ENCODE peak calls at places on chromosomes 3 and 15, in four cellular contexts. X is GM04504, G is dermis blood vessel endothelial cell, Z is KBM-7. J is an unnamed sample.

GRCh38 chr3:136624894-136625815 is 127.0 kb downstream of the STAG1 start:
- DNase-seq in X (no peak), G (peak), Z (no peak), J (no peak)

GRCh38 chr3:112327371-112327951 is 5.5 kb upstream of the CD200 start:
- DNase-seq in X (peak), G (peak), Z (peak), J (peak)

GRCh38 chr3:48247401-48247807 is 6.5 kb downstream of the ZNF589 start:
- DNase-seq in X (peak), G (peak), Z (peak), J (peak)

GRCh38 chr3:46717447-46718231 is at the start of gene PRSS50:
- DNase-seq in X (no peak), G (no peak), Z (no peak), J (no peak)

GRCh38 chr3:12871404-12871983 is 30.1 kb upstream of the RPL32 start:
- DNase-seq in X (no peak), G (no peak), Z (no peak), J (no peak)

GRCh38 chr3:115784739-115785571 is 161.6 kb downstream of the GAP43 start:
- DNase-seq in X (peak), G (peak), Z (no peak), J (peak)

GRCh38 chr3:8539419-8539818 is 37.8 kb downstream of the LMCD1 start:
- DNase-seq in X (peak), G (peak), Z (no peak), J (no peak)

GRCh38 chr3:37181766-37182165 is 7.4 kb upstream of the LRRFIP2 start:
- DNase-seq in X (no peak), G (no peak), Z (peak), J (no peak)

GRCh38 chr3:129827765-129828164 is 65.7 kb downstream of the TMCC1 start:
- DNase-seq in X (no peak), G (no peak), Z (peak), J (no peak)

GRCh38 chr15:73560501-73561117 is 72.6 kb downstream of the NPTN start:
- DNase-seq in X (peak), G (peak), Z (peak), J (peak)

GRCh38 chr3:15781131-15781530 is 16.6 kb downstream of the ANKRD28 start:
- DNase-seq in X (no peak), G (no peak), Z (no peak), J (no peak)

GRCh38 chr3:36482259-36482658 is 102.0 kb downstream of the STAC start:
- DNase-seq in X (no peak), G (no peak), Z (no peak), J (no peak)

GRCh38 chr15:56758770-56759449 is 25.6 kb upstream of the ZNF280D start:
- DNase-seq in X (peak), G (no peak), Z (no peak), J (no peak)

GRCh38 chr15:36632196-36632595 is 52.8 kb downstream of the CDIN1 start:
- DNase-seq in X (peak), G (peak), Z (peak), J (peak)

GRCh38 chr3:142976621-142977398 is 13.3 kb upstream of the PAQR9 start:
- DNase-seq in X (peak), G (peak), Z (peak), J (peak)

GRCh38 chr3:126270145-126270811 is 86.9 kb downstream of the KLF15 start:
- DNase-seq in X (no peak), G (no peak), Z (no peak), J (no peak)

GRCh38 chr3:64216706-64217105 is 8.6 kb downstream of the PRICKLE2 start:
- DNase-seq in X (no peak), G (no peak), Z (no peak), J (no peak)

GRCh38 chr15:81001180-81002003 is 669 bp downstream of the TLNRD1 start:
- DNase-seq in X (peak), G (peak), Z (peak), J (no peak)

GRCh38 chr3:127234784-127235183 is 41.9 kb downstream of the PRR23E start:
- DNase-seq in X (no peak), G (no peak), Z (no peak), J (no peak)

GRCh38 chr3:97970929-97971460 is 1.2 kb downstream of the RIOX2 start:
- DNase-seq in X (no peak), G (no peak), Z (no peak), J (no peak)

GRCh38 chr3:112685435-112685834 is 44.5 kb upstream of the CCDC80 start:
- DNase-seq in X (peak), G (no peak), Z (no peak), J (peak)

GRCh38 chr3:188720636-188721035 is 451.1 kb upstream of the TPRG1 start:
- DNase-seq in X (peak), G (no peak), Z (no peak), J (no peak)

GRCh38 chr3:190621209-190621608 is 107.3 kb downstream of the IL1RAP start:
- DNase-seq in X (no peak), G (no peak), Z (peak), J (no peak)

GRCh38 chr15:39792025-39792893 is 9.6 kb upstream of the FSIP1 start:
- DNase-seq in X (no peak), G (no peak), Z (no peak), J (no peak)

GRCh38 chr15:56817266-56817665 is 84.0 kb upstream of the ZNF280D start:
- DNase-seq in X (no peak), G (peak), Z (no peak), J (no peak)

GRCh38 chr3:155391104-155391503 is 97.6 kb upstream of the STRIT1 start:
- DNase-seq in X (peak), G (no peak), Z (no peak), J (peak)

GRCh38 chr3:14962762-14963161 is 15.4 kb downstream of the NR2C2 start:
- DNase-seq in X (no peak), G (no peak), Z (no peak), J (no peak)

GRCh38 chr15:81492303-81492702 is 118.3 kb upstream of the TMC3 start:
- DNase-seq in X (peak), G (peak), Z (no peak), J (no peak)

GRCh38 chr3:52851348-52851747 is 16.5 kb upstream of the MUSTN1 start:
- DNase-seq in X (no peak), G (peak), Z (peak), J (peak)

GRCh38 chr15:51718199-51718598 is 19.3 kb downstream of the LYSMD2 start:
- DNase-seq in X (no peak), G (no peak), Z (no peak), J (no peak)

GRCh38 chr3:66037330-66037985 is 1.3 kb downstream of the MAGI1 start:
- DNase-seq in X (no peak), G (peak), Z (peak), J (no peak)

GRCh38 chr15:43821505-43821904 is 3.0 kb downstream of the MFAP1 start:
- DNase-seq in X (no peak), G (no peak), Z (no peak), J (no peak)

GRCh38 chr3:106049876-106050275 is 181.1 kb upstream of the CBLB start:
- DNase-seq in X (no peak), G (no peak), Z (no peak), J (no peak)

GRCh38 chr3:160982497-160982896 is 122.7 kb downstream of the B3GALNT1 start:
- DNase-seq in X (no peak), G (no peak), Z (peak), J (no peak)

GRCh38 chr3:171833775-171834460 is 9.2 kb upstream of the TMEM212 start:
- DNase-seq in X (no peak), G (peak), Z (peak), J (no peak)

GRCh38 chr3:149411583-149411982 is 34.1 kb upstream of the TM4SF1 start:
- DNase-seq in X (no peak), G (no peak), Z (no peak), J (no peak)

GRCh38 chr3:133237380-133237779 is 162.5 kb upstream of the BFSP2 start:
- DNase-seq in X (no peak), G (no peak), Z (no peak), J (no peak)